ENCODE peak calls at places on chromosomes 6 and 20, in seven cellular contexts. One of them, this sample, is unnamed.

GRCh38 chr6:125153541-125154183 is at the start of gene TPD52L1:
- DNase-seq in lung microvascular endothelial cell: peak
- DNase-seq in activated CD4-positive, alpha-beta T cell treated with anti-CD3 and anti-CD28 coated beads for 24 hours: peak
- DNase-seq in DMS153: peak
- DNase-seq in T1000: peak
- DNase-seq in spleen: peak
- DNase-seq in CD8-positive, alpha-beta T cell: peak
- DNase-seq in this sample: no peak

GRCh38 chr20:6959900-6960312 is 192.4 kb downstream of the BMP2 start:
- DNase-seq in lung microvascular endothelial cell: no peak
- DNase-seq in activated CD4-positive, alpha-beta T cell treated with anti-CD3 and anti-CD28 coated beads for 24 hours: no peak
- DNase-seq in DMS153: peak
- DNase-seq in T1000: no peak
- DNase-seq in spleen: no peak
- DNase-seq in CD8-positive, alpha-beta T cell: no peak
- DNase-seq in this sample: no peak

GRCh38 chr6:161596807-161597505 is 323.1 kb upstream of the AGPAT4 start:
- DNase-seq in lung microvascular endothelial cell: no peak
- DNase-seq in activated CD4-positive, alpha-beta T cell treated with anti-CD3 and anti-CD28 coated beads for 24 hours: no peak
- DNase-seq in DMS153: no peak
- DNase-seq in T1000: no peak
- DNase-seq in spleen: no peak
- DNase-seq in CD8-positive, alpha-beta T cell: no peak
- DNase-seq in this sample: no peak

GRCh38 chr6:94735270-94735669 is 842.1 kb upstream of the MANEA start:
- DNase-seq in lung microvascular endothelial cell: no peak
- DNase-seq in activated CD4-positive, alpha-beta T cell treated with anti-CD3 and anti-CD28 coated beads for 24 hours: no peak
- DNase-seq in DMS153: no peak
- DNase-seq in T1000: no peak
- DNase-seq in spleen: no peak
- DNase-seq in CD8-positive, alpha-beta T cell: no peak
- DNase-seq in this sample: no peak

GRCh38 chr6:36625161-36625919 is 31.2 kb downstream of the SRSF3 start:
- DNase-seq in lung microvascular endothelial cell: no peak
- DNase-seq in activated CD4-positive, alpha-beta T cell treated with anti-CD3 and anti-CD28 coated beads for 24 hours: no peak
- DNase-seq in DMS153: peak
- DNase-seq in T1000: no peak
- DNase-seq in spleen: peak
- DNase-seq in CD8-positive, alpha-beta T cell: no peak
- DNase-seq in this sample: no peak

GRCh38 chr20:25191689-25192088 is 3.8 kb upstream of the ENTPD6 start:
- DNase-seq in lung microvascular endothelial cell: no peak
- DNase-seq in activated CD4-positive, alpha-beta T cell treated with anti-CD3 and anti-CD28 coated beads for 24 hours: no peak
- DNase-seq in DMS153: no peak
- DNase-seq in T1000: no peak
- DNase-seq in spleen: no peak
- DNase-seq in CD8-positive, alpha-beta T cell: no peak
- DNase-seq in this sample: no peak

GRCh38 chr6:6466967-6467761 is 121.4 kb upstream of the LY86 start:
- DNase-seq in lung microvascular endothelial cell: no peak
- DNase-seq in activated CD4-positive, alpha-beta T cell treated with anti-CD3 and anti-CD28 coated beads for 24 hours: no peak
- DNase-seq in DMS153: no peak
- DNase-seq in T1000: no peak
- DNase-seq in spleen: no peak
- DNase-seq in CD8-positive, alpha-beta T cell: no peak
- DNase-seq in this sample: no peak

GRCh38 chr6:42368156-42368555 is 83.6 kb downstream of the TRERF1 start:
- DNase-seq in lung microvascular endothelial cell: no peak
- DNase-seq in activated CD4-positive, alpha-beta T cell treated with anti-CD3 and anti-CD28 coated beads for 24 hours: peak
- DNase-seq in DMS153: no peak
- DNase-seq in T1000: no peak
- DNase-seq in spleen: no peak
- DNase-seq in CD8-positive, alpha-beta T cell: peak
- DNase-seq in this sample: no peak

GRCh38 chr6:116518621-116519020 is 7.2 kb downstream of the CALHM5 start:
- DNase-seq in lung microvascular endothelial cell: no peak
- DNase-seq in activated CD4-positive, alpha-beta T cell treated with anti-CD3 and anti-CD28 coated beads for 24 hours: no peak
- DNase-seq in DMS153: no peak
- DNase-seq in T1000: no peak
- DNase-seq in spleen: no peak
- DNase-seq in CD8-positive, alpha-beta T cell: no peak
- DNase-seq in this sample: no peak

GRCh38 chr6:10146723-10147451 is 268.0 kb downstream of the TFAP2A start:
- DNase-seq in lung microvascular endothelial cell: peak
- DNase-seq in activated CD4-positive, alpha-beta T cell treated with anti-CD3 and anti-CD28 coated beads for 24 hours: no peak
- DNase-seq in DMS153: no peak
- DNase-seq in T1000: no peak
- DNase-seq in spleen: no peak
- DNase-seq in CD8-positive, alpha-beta T cell: no peak
- DNase-seq in this sample: no peak

GRCh38 chr6:16511048-16511660 is 250.1 kb downstream of the ATXN1 start:
- DNase-seq in lung microvascular endothelial cell: peak
- DNase-seq in activated CD4-positive, alpha-beta T cell treated with anti-CD3 and anti-CD28 coated beads for 24 hours: no peak
- DNase-seq in DMS153: no peak
- DNase-seq in T1000: no peak
- DNase-seq in spleen: no peak
- DNase-seq in CD8-positive, alpha-beta T cell: no peak
- DNase-seq in this sample: no peak

GRCh38 chr20:61805365-61805764 is 260.3 kb downstream of the TAF4 start:
- DNase-seq in lung microvascular endothelial cell: no peak
- DNase-seq in activated CD4-positive, alpha-beta T cell treated with anti-CD3 and anti-CD28 coated beads for 24 hours: no peak
- DNase-seq in DMS153: no peak
- DNase-seq in T1000: no peak
- DNase-seq in spleen: peak
- DNase-seq in CD8-positive, alpha-beta T cell: no peak
- DNase-seq in this sample: no peak

This sample was measured in amygdala.